ENCODE peak calls at places on chromosome 21, in five cellular contexts. Y is stimulated activated CD8-positive, alpha-beta memory T cell treated with anti-CD3 and anti-CD28 coated beads, Interleukin-4, amount 100 ng/mL, for 1 hour; B is neural crest cell; A is GM03348; S is activated CD8-positive, alpha-beta memory T cell treated with anti-CD3 and anti-CD28 coated beads for 48 hours. F is an unnamed sample.

GRCh38 chr21:40938078-40938477 is 91.1 kb upstream of the DSCAM start:
- DNase-seq in Y (no peak), B (no peak), A (no peak), S (no peak), F (no peak)

GRCh38 chr21:25331286-25331685 is 276.0 kb downstream of the MRPL39 start:
- DNase-seq in Y (no peak), B (no peak), A (no peak), S (no peak), F (no peak)

GRCh38 chr21:36753556-36753955 is 54.6 kb downstream of the SIM2 start:
- DNase-seq in Y (no peak), B (no peak), A (peak), S (no peak), F (no peak)

GRCh38 chr21:42970946-42971653 is 3.3 kb upstream of the PKNOX1 start:
- DNase-seq in Y (no peak), B (no peak), A (no peak), S (no peak), F (no peak)

GRCh38 chr21:45954271-45954670 is 27.3 kb upstream of the COL6A1 start:
- DNase-seq in Y (no peak), B (no peak), A (peak), S (no peak), F (no peak)

GRCh38 chr21:46468110-46468774 is 9.6 kb downstream of the DIP2A start:
- DNase-seq in Y (no peak), B (no peak), A (no peak), S (no peak), F (no peak)

GRCh38 chr21:35232545-35233176 is 183.6 kb upstream of the RUNX1 start:
- DNase-seq in Y (no peak), B (no peak), A (no peak), S (no peak), F (no peak)

GRCh38 chr21:15224346-15225086 is 159.7 kb upstream of the NRIP1 start:
- DNase-seq in Y (no peak), B (no peak), A (peak), S (no peak), F (no peak)

GRCh38 chr21:17636711-17637110 is 24.0 kb upstream of the BTG3 start:
- DNase-seq in Y (no peak), B (no peak), A (no peak), S (no peak), F (no peak)

GRCh38 chr21:45259206-45259795 is 28.4 kb downstream of the POFUT2 start:
- DNase-seq in Y (no peak), B (no peak), A (no peak), S (no peak), F (no peak)

GRCh38 chr21:34302496-34302895 is 61.3 kb upstream of the KCNE2 start:
- DNase-seq in Y (no peak), B (no peak), A (no peak), S (no peak), F (no peak)

GRCh38 chr21:19340303-19340702 is 936.7 kb upstream of the TMPRSS15 start:
- DNase-seq in Y (no peak), B (no peak), A (no peak), S (no peak), F (no peak)

GRCh38 chr21:45410865-45411809 is 6.2 kb downstream of the COL18A1 start:
- DNase-seq in Y (no peak), B (no peak), A (no peak), S (no peak), F (no peak)

GRCh38 chr21:27423906-27424595 is 457.2 kb upstream of the ADAMTS5 start:
- DNase-seq in Y (no peak), B (no peak), A (no peak), S (no peak), F (no peak)

GRCh38 chr21:46136739-46137349 is 18.5 kb downstream of the FTCD start:
- DNase-seq in Y (no peak), B (no peak), A (no peak), S (no peak), F (no peak)

GRCh38 chr21:45864436-45864835 is 117.1 kb upstream of the COL6A1 start:
- DNase-seq in Y (no peak), B (no peak), A (no peak), S (no peak), F (no peak)

GRCh38 chr21:31130821-31131220 is 92.5 kb upstream of the KRTAP19-8 start:
- DNase-seq in Y (no peak), B (no peak), A (no peak), S (no peak), F (no peak)

GRCh38 chr21:42646836-42647235 is 6.6 kb upstream of the PDE9A start:
- DNase-seq in Y (no peak), B (no peak), A (no peak), S (no peak), F (no peak)

GRCh38 chr21:39136711-39137110 is 46.5 kb downstream of the PSMG1 start:
- DNase-seq in Y (no peak), B (no peak), A (peak), S (no peak), F (no peak)

GRCh38 chr21:15895142-15896106 is 165.6 kb downstream of the USP25 start:
- DNase-seq in Y (no peak), B (no peak), A (peak), S (no peak), F (no peak)

GRCh38 chr21:35361984-35362383 is 312.9 kb upstream of the RUNX1 start:
- DNase-seq in Y (no peak), B (no peak), A (no peak), S (no peak), F (no peak)

GRCh38 chr21:34204021-34204420 is 130.6 kb downstream of the MRPS6 start:
- DNase-seq in Y (no peak), B (no peak), A (no peak), S (no peak), F (no peak)

GRCh38 chr21:45902292-45902995 is 79.1 kb upstream of the COL6A1 start:
- DNase-seq in Y (no peak), B (no peak), A (no peak), S (no peak), F (no peak)

GRCh38 chr21:42125571-42126544 is 54.7 kb downstream of the UMODL1 start:
- DNase-seq in Y (no peak), B (no peak), A (peak), S (no peak), F (no peak)

GRCh38 chr21:42614391-42614790 is 39.0 kb upstream of the PDE9A start:
- DNase-seq in Y (no peak), B (no peak), A (no peak), S (peak), F (no peak)

GRCh38 chr21:32590130-32590529 is 4.8 kb upstream of the TCP10L start:
- DNase-seq in Y (no peak), B (no peak), A (no peak), S (no peak), F (no peak)

GRCh38 chr21:24045775-24046215 is 1561.5 kb downstream of the MRPL39 start:
- DNase-seq in Y (no peak), B (peak), A (no peak), S (no peak), F (peak)

GRCh38 chr21:26136686-26137085 is 33.9 kb downstream of the APP start:
- DNase-seq in Y (no peak), B (no peak), A (no peak), S (no peak), F (no peak)

GRCh38 chr21:32065654-32066053 is 192.8 kb downstream of the HUNK start:
- DNase-seq in Y (no peak), B (no peak), A (no peak), S (no peak), F (no peak)

GRCh38 chr21:27258222-27258621 is 291.3 kb upstream of the ADAMTS5 start:
- DNase-seq in Y (no peak), B (no peak), A (no peak), S (no peak), F (no peak)

GRCh38 chr21:45162809-45163208 is 88.4 kb downstream of the ADARB1 start:
- DNase-seq in Y (no peak), B (no peak), A (no peak), S (no peak), F (no peak)

GRCh38 chr21:15285567-15285966 is 220.8 kb upstream of the NRIP1 start:
- DNase-seq in Y (no peak), B (no peak), A (no peak), S (no peak), F (no peak)